ENCODE peak calls at places on chromosome 19, in seven cellular contexts. D is testis, H is natural killer cell, C is astrocyte, W is IMR-90, V is ovary, S is AG10803. B is an unnamed sample.

GRCh38 chr19:12880551-12881171 is 588 bp downstream of the DNASE2 start:
- DNase-seq in S (no peak), V (no peak), C (peak; percentile 6), W (peak; percentile 6), D (peak; percentile 41), H (no peak), B (peak; percentile 54)

GRCh38 chr19:40265763-40266099 is 19.4 kb downstream of the AKT2 start:
- DNase-seq in C (no peak), W (no peak), S (no peak), H (no peak), V (no peak), D (no peak), B (no peak)

GRCh38 chr19:17266589-17266974 is 661 bp upstream of the BABAM1 start:
- DNase-seq in C (no peak), D (no peak), H (no peak), S (no peak), W (no peak), V (no peak), B (no peak)

GRCh38 chr19:8654591-8655339 is 24.3 kb downstream of the NFILZ start:
- DNase-seq in S (peak; percentile 23), D (peak; percentile 58), V (peak; percentile 55), W (peak; percentile 27), C (no peak), H (peak; percentile 67), B (peak; percentile 77)

GRCh38 chr19:53102701-53103140 is 501 bp downstream of the ZNF160 start:
- DNase-seq in C (peak; percentile 10), S (peak; percentile 53), H (peak; percentile 34), V (no peak), W (peak; percentile 31), D (no peak), B (peak; percentile 74)

GRCh38 chr19:47305309-47305751 is 4.3 kb upstream of the C5AR1 start:
- DNase-seq in C (peak; percentile 76), D (peak; percentile 82), V (peak; percentile 70), W (peak; percentile 90), H (peak; percentile 48), S (peak; percentile 95), B (peak; percentile 83)

GRCh38 chr19:53868091-53868891 is 608 bp downstream of the MYADM start:
- DNase-seq in D (peak; percentile 40), S (peak; percentile 72), V (peak; percentile 69), W (peak; percentile 42), C (no peak), H (peak; percentile 52), B (peak; percentile 40)

GRCh38 chr19:15905026-15905425 is 7.2 kb upstream of the CYP4F2 start:
- DNase-seq in C (no peak), V (no peak), H (no peak), D (no peak), W (no peak), S (no peak), B (no peak)

GRCh38 chr19:40750035-40750284 is 317 bp downstream of the ACTMAP start:
- DNase-seq in S (no peak), V (peak; percentile 34), H (no peak), D (no peak), C (no peak), W (no peak), B (no peak)

GRCh38 chr19:57769345-57770131 is at the start of gene ZNF586:
- DNase-seq in C (peak; percentile 91), W (peak; percentile 93), S (peak; percentile 91), D (peak; percentile 95), H (peak; percentile 78), V (peak; percentile 83), B (peak; percentile 91)

GRCh38 chr19:8161135-8161646 is 11.8 kb upstream of the FBN3 start:
- DNase-seq in D (peak; percentile 73), V (no peak), H (no peak), W (no peak), C (no peak), S (no peak), B (no peak)

GRCh38 chr19:20245309-20245708 is 78.3 kb downstream of the ZNF486 start:
- DNase-seq in V (no peak), W (no peak), S (no peak), D (no peak), H (no peak), C (no peak), B (no peak)

GRCh38 chr19:3229346-3229743 is 4.9 kb downstream of the CELF5 start:
- DNase-seq in H (no peak), V (no peak), D (no peak), W (no peak), C (no peak), S (no peak), B (no peak)

GRCh38 chr19:42683917-42684513 is 56.3 kb downstream of the PSG3 start:
- DNase-seq in V (no peak), C (peak; percentile 4), D (peak; percentile 60), S (peak; percentile 31), H (no peak), W (peak; percentile 31), B (no peak)

GRCh38 chr19:2047449-2048103 is 3.5 kb downstream of the MKNK2 start:
- DNase-seq in D (no peak), H (no peak), S (peak; percentile 56), C (no peak), W (no peak), V (peak; percentile 57), B (no peak)

GRCh38 chr19:50562329-50562728 is 5.9 kb downstream of the LRRC4B start:
- DNase-seq in V (no peak), S (no peak), D (no peak), C (no peak), H (no peak), W (no peak), B (no peak)

GRCh38 chr19:12527034-12527836 is 24.0 kb downstream of the ZNF564 start:
- DNase-seq in D (no peak), C (peak; percentile 45), W (peak; percentile 41), S (peak; percentile 26), H (no peak), V (no peak), B (no peak)

GRCh38 chr19:46441775-46442332 is 13.1 kb upstream of the PNMA8C start:
- DNase-seq in S (no peak), D (no peak), V (no peak), W (no peak), C (no peak), H (no peak), B (no peak)

GRCh38 chr19:21328402-21328801 is 808 bp downstream of the ZNF708 start:
- DNase-seq in D (peak; percentile 23), W (no peak), S (no peak), V (no peak), C (no peak), H (no peak), B (no peak)

GRCh38 chr19:51799311-51799997 is 4.5 kb downstream of the FPR3 start:
- DNase-seq in W (peak; percentile 94), S (peak; percentile 99), H (no peak), C (peak; percentile 95), D (peak; percentile 93), V (peak; percentile 83), B (no peak)

GRCh38 chr19:30090963-30091362 is 148.9 kb downstream of the URI1 start:
- DNase-seq in S (no peak), H (no peak), W (no peak), D (no peak), V (no peak), C (no peak), B (peak; percentile 7)

GRCh38 chr19:18070181-18070580 is 16.6 kb downstream of the IL12RB1 start:
- DNase-seq in C (no peak), H (no peak), D (no peak), W (no peak), V (no peak), S (no peak), B (no peak)

GRCh38 chr19:14103310-14103709 is 12.8 kb upstream of the SAMD1 start:
- DNase-seq in S (no peak), H (no peak), W (no peak), V (no peak), C (no peak), D (no peak), B (no peak)
- TF ChIP-seq CTCF in S (no peak), H (no peak), W (no peak), V (no peak), C (no peak), D (no peak), B (no peak)

DNA sequence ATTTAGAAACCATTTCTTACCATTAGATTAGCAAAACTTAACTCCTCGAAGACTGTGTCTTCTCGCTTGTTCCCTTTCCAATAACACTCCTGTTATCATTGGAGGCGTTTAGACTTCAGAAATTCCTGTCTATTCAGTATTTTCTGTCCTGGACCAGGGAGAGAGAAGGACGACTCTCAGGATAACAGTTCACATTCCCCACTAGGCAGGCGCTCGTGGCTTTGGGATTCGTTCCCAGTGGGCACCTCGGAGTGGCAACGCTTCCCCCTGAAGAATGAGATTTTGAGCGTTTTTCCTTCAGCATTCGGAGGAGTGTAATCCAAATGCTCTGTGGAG is 429 bp upstream of the ZNF225 start:
- DNase-seq in S (no peak), H (no peak), D (no peak), V (no peak), W (no peak), C (no peak), B (no peak)
- TF ChIP-seq CTCF in S (no peak), H (no peak), D (no peak), V (no peak), W (no peak), C (no peak), B (no peak)

GRCh38 chr19:33720691-33721682 is 75.7 kb upstream of the KCTD15 start:
- DNase-seq in S (no peak), W (no peak), C (no peak), H (no peak), D (no peak), V (no peak), B (no peak)
- TF ChIP-seq CTCF in S (no peak), W (no peak), C (no peak), H (no peak), D (no peak), V (no peak), B (no peak)

GRCh38 chr19:39156230-39156890 is 30.8 kb downstream of the PAK4 start:
- DNase-seq in V (no peak), H (no peak), S (peak; percentile 8), C (peak; percentile 20), W (peak; percentile 29), D (no peak), B (no peak)

GRCh38 chr19:39155114-39155700 is 29.6 kb downstream of the PAK4 start:
- DNase-seq in W (no peak), V (no peak), S (no peak), H (no peak), C (no peak), D (no peak), B (no peak)

GRCh38 chr19:39155741-39156140 is 30.2 kb downstream of the PAK4 start:
- DNase-seq in W (no peak), C (no peak), V (peak; percentile 19), S (no peak), H (no peak), D (no peak), B (no peak)

GRCh38 chr19:39154084-39154625 is 28.6 kb downstream of the PAK4 start:
- DNase-seq in H (no peak), S (no peak), V (no peak), D (no peak), C (no peak), W (no peak), B (no peak)

DNA sequence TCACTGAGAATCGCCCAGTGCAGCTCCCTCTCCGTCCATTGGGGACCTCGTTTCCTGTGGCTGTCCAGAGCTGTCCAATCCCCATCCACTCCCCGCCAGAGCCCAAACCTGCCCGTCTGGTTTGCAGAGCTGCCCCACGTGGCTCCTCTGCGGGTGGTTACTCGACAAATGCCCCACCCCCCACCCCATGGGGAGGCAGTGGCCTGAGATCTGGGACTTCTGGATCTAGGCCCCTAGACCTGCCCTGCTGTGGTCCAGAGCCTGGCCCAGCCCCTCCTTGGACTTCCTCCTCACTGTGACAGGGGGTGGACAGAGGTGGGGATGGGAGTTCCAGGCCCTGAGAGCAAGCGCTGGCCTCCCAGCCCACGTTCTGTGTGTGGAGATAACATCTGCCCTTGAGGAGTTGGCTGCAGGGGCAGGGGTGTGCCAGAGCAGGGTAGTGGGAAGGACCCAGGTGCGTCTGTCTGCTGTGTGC is 29.1 kb downstream of the PAK4 start:
- DNase-seq in S (no peak), V (no peak), D (no peak), W (no peak), H (no peak), C (no peak), B (no peak)
- TF ChIP-seq CTCF in S (no peak), V (no peak), D (no peak), W (no peak), H (no peak), C (no peak), B (no peak)

B was measured in glutamatergic neuron.